ENCODE peak calls at places on chromosomes 3 and 15, in four cellular contexts. M, C, V and Z are unnamed samples.

GRCh38 chr3:69696365-69696764 is 42.9 kb upstream of the MITF start:
- DNase-seq in M (no peak), C (no peak), V (peak; percentile 34), Z (no peak)

GRCh38 chr3:76198086-76198485 is 412.7 kb upstream of the ZNF717 start:
- DNase-seq in M (no peak), C (no peak), V (no peak), Z (no peak)

GRCh38 chr15:66895794-66896453 is 169.5 kb upstream of the SMAD3 start:
- DNase-seq in M (no peak), C (peak; percentile 12), V (no peak), Z (no peak)

GRCh38 chr3:188067932-188068331 is 86.0 kb upstream of the LPP start:
- DNase-seq in M (no peak), C (no peak), V (peak; percentile 59), Z (peak; percentile 51)

GRCh38 chr3:141960731-141961130 is 84.3 kb downstream of the ATP1B3 start:
- DNase-seq in M (peak; percentile 13), C (no peak), V (peak; percentile 37), Z (peak; percentile 24)

GRCh38 chr3:143119974-143120715 is 574 bp downstream of the CHST2 start:
- DNase-seq in M (no peak), C (peak; percentile 72), V (peak; percentile 38), Z (peak; percentile 63)

GRCh38 chr3:13110678-13111116 is 37.5 kb upstream of the IQSEC1 start:
- DNase-seq in M (no peak), C (no peak), V (no peak), Z (peak; percentile 20)

GRCh38 chr15:59294961-59295741 is 77.5 kb downstream of the MYO1E start:
- DNase-seq in M (peak; percentile 65), C (no peak), V (peak; percentile 90), Z (peak; percentile 83)

GRCh38 chr15:28114721-28115622 is 15.9 kb upstream of the OCA2 start:
- DNase-seq in M (no peak), C (peak; percentile 35), V (peak; percentile 74), Z (peak; percentile 11)

GRCh38 chr3:14346191-14346590 is 56.2 kb upstream of the SLC6A6 start:
- DNase-seq in M (no peak), C (no peak), V (no peak), Z (no peak)

GRCh38 chr3:43892535-43892934 is 201.8 kb downstream of the ABHD5 start:
- DNase-seq in M (no peak), C (no peak), V (no peak), Z (no peak)